ENCODE peak calls at places on chromosome 13, in seven cellular contexts. V is body of pancreas, N is tibial artery, D is heart right ventricle, J is breast epithelium, U is astrocyte, A is cardiac muscle cell. O is an unnamed sample.

GRCh38 chr13:113192279-113192678 is 16.2 kb downstream of the PCID2 start:
- DNase-seq in V (no peak), N (no peak), D (no peak), J (no peak), U (no peak), A (no peak), O (no peak)

GRCh38 chr13:48801255-48801654 is 147.5 kb downstream of the CYSLTR2 start:
- DNase-seq in V (no peak), N (no peak), D (no peak), J (no peak), U (peak), A (no peak), O (no peak)

GRCh38 chr13:92197669-92198068 is 799.2 kb downstream of the GPC5 start:
- DNase-seq in V (no peak), N (no peak), D (no peak), J (no peak), U (peak), A (peak), O (no peak)

GRCh38 chr13:81929988-81930387 is 1589.1 kb upstream of the SPRY2 start:
- DNase-seq in V (no peak), N (no peak), D (no peak), J (no peak), U (no peak), A (peak), O (peak)

GRCh38 chr13:97028441-97029299 is 34.4 kb upstream of the OXGR1 start:
- DNase-seq in V (peak), N (peak), D (peak), J (peak), U (peak), A (peak), O (peak)

GRCh38 chr13:67231481-67231940 is 1.4 kb upstream of the PCDH9 start:
- DNase-seq in V (no peak), N (no peak), D (no peak), J (no peak), U (peak), A (peak), O (no peak)

GRCh38 chr13:97333983-97334382 is 100.0 kb upstream of the RAP2A start:
- DNase-seq in V (no peak), N (no peak), D (no peak), J (no peak), U (no peak), A (no peak), O (no peak)

GRCh38 chr13:44068169-44068568 is 188.5 kb downstream of the LACC1 start:
- DNase-seq in V (no peak), N (no peak), D (no peak), J (no peak), U (peak), A (peak), O (no peak)

GRCh38 chr13:63044617-63045016 is 1629.0 kb upstream of the PCDH20 start:
- DNase-seq in V (peak), N (no peak), D (no peak), J (no peak), U (peak), A (no peak), O (no peak)

GRCh38 chr13:46121597-46122163 is 16.8 kb upstream of the CPB2 start:
- DNase-seq in V (no peak), N (no peak), D (no peak), J (no peak), U (no peak), A (no peak), O (no peak)

GRCh38 chr13:32638739-32639138 is 52.5 kb downstream of the PDS5B start:
- DNase-seq in V (no peak), N (no peak), D (no peak), J (no peak), U (no peak), A (peak), O (no peak)

GRCh38 chr13:32645854-32646253 is 59.6 kb downstream of the PDS5B start:
- DNase-seq in V (no peak), N (no peak), D (no peak), J (no peak), U (no peak), A (no peak), O (no peak)

GRCh38 chr13:32639502-32640105 is 53.4 kb downstream of the PDS5B start:
- DNase-seq in V (peak), N (peak), D (peak), J (peak), U (peak), A (peak), O (peak)

GRCh38 chr13:32642316-32642715 is 56.1 kb downstream of the PDS5B start:
- DNase-seq in V (no peak), N (no peak), D (no peak), J (no peak), U (no peak), A (no peak), O (no peak)

DNA sequence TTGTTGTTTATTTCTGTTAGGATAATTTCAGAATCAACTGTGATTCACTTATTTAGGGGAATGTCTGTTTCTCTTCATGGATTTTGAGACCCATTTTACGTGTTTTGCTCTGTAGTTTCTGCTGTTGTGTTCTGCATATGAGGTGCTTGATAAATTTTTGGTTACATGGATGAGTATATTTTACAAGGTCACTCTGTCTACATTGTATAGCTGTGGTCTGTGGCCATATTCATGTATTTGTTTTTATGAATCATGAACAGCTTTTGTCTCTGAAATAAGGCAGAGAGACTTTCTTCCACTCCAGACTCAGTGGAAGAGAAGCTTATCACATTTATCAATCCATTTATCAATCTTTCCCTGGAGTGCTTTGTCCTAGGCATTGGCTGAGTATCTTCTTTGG is 56.6 kb downstream of the PDS5B start:
- DNase-seq in V (no peak), N (no peak), D (no peak), J (no peak), U (no peak), A (no peak), O (no peak)
- H3K4me3 ChIP-seq in V (no peak), N (no peak), D (no peak), J (no peak), U (no peak), A (no peak), O (no peak)

GRCh38 chr13:110869231-110869804 is 45.6 kb downstream of the ANKRD10 start:
- DNase-seq in V (no peak), N (no peak), D (peak), J (no peak), U (peak), A (no peak), O (no peak)

GRCh38 chr13:110872034-110872767 is 42.7 kb downstream of the ANKRD10 start:
- DNase-seq in V (no peak), N (no peak), D (no peak), J (no peak), U (no peak), A (no peak), O (no peak)

GRCh38 chr13:110867380-110867779 is 47.5 kb downstream of the ANKRD10 start:
- DNase-seq in V (no peak), N (no peak), D (no peak), J (no peak), U (no peak), A (no peak), O (no peak)

GRCh38 chr13:110868631-110869165 is 46.2 kb downstream of the ANKRD10 start:
- DNase-seq in V (no peak), N (no peak), D (no peak), J (no peak), U (no peak), A (no peak), O (no peak)

DNA sequence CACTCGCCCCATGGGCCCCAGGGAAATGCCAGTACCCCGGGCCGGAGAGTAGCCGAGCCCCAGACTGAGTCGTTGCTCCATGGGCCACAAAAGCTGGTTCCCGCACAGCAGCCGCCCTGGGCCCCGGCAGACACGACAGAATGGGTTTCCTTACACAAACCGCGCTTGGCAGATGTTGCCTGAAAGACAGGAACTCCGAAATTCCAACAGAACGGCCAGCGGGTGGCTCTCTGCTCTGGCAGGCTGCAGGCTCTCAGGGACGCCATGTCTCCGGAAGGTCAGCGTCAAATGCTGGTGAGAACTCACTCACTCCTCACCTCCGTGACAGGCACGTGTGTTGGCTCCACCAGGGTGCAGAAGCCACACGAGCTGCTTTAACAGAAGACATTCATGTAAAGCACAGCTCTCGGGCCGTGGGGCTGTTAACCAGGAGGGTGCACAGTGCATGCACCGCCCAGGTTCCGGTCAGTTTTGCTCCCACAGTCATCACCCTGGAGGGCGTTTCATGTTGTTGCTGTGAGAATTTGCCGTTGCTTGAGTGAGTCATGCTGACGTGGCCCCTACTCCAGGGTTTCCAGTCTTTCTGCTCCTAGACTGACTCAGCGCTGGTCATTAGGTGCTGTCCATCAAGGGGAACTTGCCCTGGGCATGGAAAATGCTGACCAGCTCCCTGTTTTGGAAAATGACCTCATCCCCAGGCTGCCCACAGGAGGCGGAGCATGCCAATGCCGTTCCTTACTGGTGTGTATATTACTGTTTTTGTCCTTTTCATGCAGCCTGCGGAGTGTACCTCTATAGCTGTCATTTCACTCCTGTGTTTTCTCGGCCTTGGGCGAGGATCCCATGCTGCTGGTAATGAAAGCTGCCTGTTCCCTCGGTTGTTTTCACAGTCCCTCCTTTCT is 44.8 kb downstream of the ANKRD10 start:
- DNase-seq in V (peak), N (peak), D (peak), J (peak), U (peak), A (peak), O (no peak)
- H3K4me3 ChIP-seq in V (no peak), N (peak), D (peak), J (peak), U (peak), A (no peak), O (no peak)

GRCh38 chr13:79196366-79196765 is 209.7 kb downstream of the RBM26 start:
- DNase-seq in V (no peak), N (no peak), D (no peak), J (no peak), U (no peak), A (no peak), O (peak)

GRCh38 chr13:79194272-79194671 is 211.8 kb downstream of the RBM26 start:
- DNase-seq in V (no peak), N (no peak), D (no peak), J (no peak), U (no peak), A (no peak), O (peak)

GRCh38 chr13:79197933-79198332 is 208.1 kb downstream of the RBM26 start:
- DNase-seq in V (no peak), N (no peak), D (no peak), J (no peak), U (no peak), A (no peak), O (no peak)

GRCh38 chr13:79190932-79191331 is 215.1 kb downstream of the RBM26 start:
- DNase-seq in V (no peak), N (no peak), D (no peak), J (no peak), U (no peak), A (no peak), O (no peak)

DNA sequence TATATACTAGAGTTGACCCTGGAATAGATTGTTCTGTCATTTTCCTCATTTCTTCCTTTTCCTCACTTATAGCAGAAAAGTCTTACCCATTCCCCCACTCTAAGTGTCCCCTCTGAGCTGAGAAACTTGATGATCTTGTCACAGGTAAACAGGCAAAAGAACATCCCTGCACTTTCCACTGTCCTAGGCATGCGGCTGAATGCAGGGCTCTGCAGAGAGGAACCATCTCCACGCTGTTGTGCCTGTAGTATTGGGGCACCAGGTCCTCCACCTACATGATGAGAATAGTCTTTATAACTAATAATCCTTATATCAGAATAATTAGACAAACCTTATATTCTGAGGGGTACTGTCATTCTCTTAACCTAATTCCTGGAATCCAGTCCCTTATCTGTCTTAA is 211.3 kb downstream of the RBM26 start:
- DNase-seq in V (no peak), N (no peak), D (no peak), J (no peak), U (no peak), A (no peak), O (no peak)
- H3K4me3 ChIP-seq in V (no peak), N (no peak), D (no peak), J (no peak), U (no peak), A (no peak), O (no peak)

DNA sequence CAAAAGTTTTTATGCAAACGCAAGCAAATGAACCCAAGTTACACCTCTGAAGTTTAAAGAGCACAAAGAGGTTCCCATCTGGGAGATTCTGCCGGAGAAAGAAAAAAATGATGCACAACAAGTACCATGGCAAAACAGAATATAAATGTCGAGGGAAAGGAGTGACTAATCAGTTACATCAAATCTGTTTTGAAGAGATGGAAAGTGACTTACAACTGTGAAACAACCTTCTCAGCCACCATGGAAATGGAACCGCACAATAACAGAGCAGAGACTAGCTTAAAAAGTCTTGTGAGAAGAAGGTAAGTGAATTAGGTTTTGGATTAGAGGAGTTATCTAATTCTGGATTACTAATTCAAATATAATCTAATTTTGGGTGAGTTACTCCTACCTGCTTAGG is 2.4 kb downstream of the HSPH1 start:
- DNase-seq in V (no peak), N (no peak), D (no peak), J (no peak), U (no peak), A (no peak), O (no peak)
- H3K4me3 ChIP-seq in V (no peak), N (no peak), D (no peak), J (no peak), U (peak), A (peak), O (no peak)

DNA sequence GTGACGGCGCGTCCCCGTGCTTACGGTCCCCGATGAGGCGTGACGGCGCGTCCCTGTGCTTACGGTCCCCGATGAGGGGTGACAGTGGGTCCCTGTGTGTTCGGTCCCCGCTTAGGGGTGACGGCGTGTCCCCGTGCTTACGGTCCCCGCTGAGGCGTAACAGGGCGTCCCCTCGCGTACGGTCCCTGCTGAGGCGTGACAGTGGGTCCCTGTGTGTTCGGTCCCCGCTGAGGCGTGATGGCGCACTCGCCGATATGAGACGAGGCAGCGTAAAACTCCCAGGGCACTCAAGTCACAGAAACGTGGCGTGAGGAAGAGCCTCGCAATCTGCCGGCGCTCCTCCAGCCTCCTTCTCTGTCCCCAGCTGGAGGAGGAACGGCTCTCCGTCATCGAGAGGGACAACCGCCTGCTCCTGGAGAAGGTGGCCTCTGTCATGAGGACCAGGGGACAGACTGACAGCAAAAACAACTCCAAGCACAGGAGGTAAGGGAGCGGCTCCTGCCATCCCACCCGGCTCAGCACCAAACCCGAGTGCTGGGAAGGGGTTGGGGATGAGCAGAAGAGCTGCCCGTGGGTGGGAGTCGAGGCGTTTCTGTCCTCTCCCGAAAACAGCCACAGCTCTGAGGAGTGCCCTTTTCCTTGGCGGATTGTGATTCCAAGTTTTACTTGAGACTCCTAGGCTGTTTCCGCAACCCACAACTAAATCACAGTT is 21.1 kb downstream of the CFAP97D2 start:
- DNase-seq in V (no peak), N (no peak), D (no peak), J (no peak), U (no peak), A (no peak), O (no peak)
- H3K4me3 ChIP-seq in V (no peak), N (no peak), D (no peak), J (no peak), U (no peak), A (no peak), O (no peak)

DNA sequence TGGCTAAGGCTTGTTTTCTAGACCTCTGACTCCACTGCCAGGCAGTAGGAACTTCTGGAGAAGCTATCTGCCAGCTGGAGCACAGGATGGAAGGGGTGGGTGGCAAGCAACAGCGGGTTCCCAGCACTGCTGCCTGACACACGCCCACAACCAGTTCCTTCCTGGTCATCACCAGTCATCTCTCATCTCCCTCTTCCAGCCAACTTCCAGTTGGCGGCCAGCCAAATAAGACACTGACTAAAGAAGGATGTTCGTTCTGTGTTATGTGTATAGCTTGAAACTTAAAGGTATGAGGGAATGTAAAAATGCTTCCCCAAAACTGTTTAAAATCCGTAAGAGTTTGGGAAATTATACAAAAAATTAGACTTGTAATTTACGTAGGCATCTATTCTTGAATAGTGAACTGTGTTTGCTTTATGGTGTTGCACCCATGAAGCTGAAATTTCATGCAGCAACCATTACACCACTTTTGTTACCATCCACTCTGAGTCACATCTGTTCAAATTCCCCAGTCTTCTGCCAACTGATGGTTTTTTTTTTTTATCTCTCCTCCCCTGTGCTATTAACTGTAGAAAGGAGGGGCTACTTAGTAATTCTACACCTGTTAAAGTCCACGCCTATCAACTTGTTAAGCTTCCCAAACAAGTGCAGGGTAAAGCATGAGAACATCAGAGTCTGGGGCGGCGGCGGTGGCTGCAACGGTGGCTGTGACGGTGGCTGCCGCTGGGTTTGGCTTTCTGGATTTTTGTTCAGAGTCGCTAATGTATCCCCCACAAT is 86.2 kb upstream of the FRY start:
- DNase-seq in V (peak), N (peak), D (peak), J (peak), U (peak), A (peak), O (no peak)
- H3K4me3 ChIP-seq in V (peak), N (no peak), D (no peak), J (peak), U (no peak), A (no peak), O (no peak)

DNA sequence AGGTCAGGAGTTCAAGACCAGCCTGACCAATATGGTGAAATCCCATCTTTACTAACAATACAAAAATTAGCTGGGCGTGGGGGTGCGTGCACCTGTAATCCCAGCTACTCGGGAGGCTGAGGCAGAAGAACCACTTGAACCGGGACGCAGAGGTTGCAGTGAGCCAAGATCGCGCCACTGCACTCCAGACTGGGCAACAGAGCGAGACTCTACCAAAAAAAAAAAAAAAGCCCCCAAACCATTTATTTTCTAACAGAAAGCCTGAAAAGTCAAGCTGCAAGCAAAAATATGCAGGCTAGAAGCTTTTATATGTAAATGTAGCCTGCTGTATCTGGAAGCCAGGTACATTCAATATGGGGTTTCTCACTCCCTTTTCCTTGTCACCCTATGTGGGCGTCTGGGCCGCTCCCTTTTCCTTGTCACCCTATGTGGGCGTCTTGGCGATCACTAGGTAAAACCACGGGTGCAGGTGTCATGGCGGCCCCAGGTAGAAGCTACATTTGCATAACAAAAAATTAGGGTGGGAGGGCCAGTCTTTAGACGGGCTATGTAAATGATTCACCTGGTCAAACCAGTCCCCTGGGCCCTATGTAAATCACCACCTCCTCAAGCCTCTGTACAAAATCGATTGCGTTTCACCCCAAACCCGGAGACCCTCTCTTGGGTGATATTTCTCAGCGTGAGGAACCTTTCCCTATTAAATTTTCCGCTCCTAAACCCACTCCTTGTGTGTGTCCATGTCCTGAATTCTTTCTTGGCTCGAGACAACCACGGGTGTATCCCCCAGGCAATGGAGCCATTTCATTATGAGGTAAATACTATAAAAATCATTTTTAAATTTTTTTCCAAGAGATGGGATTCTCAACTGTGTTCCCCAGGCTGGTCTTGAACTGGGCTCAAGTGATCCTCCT is 2.1 kb downstream of the TRIM13 start:
- DNase-seq in V (no peak), N (no peak), D (no peak), J (no peak), U (no peak), A (no peak), O (no peak)
- H3K4me3 ChIP-seq in V (no peak), N (peak), D (no peak), J (no peak), U (peak), A (peak), O (peak)